ENCODE peak calls at places on chromosomes 1 and 21, in ten cellular contexts. H is uterus; B is CD8-positive, alpha-beta memory T cell; K is adrenal gland; L is glomerular endothelial cell; Z is progenitor cell of endocrine pancreas; W is iris pigment epithelial cell; X is AG10803; O is mammary epithelial cell; Y is prostate gland. N is an unnamed sample.

GRCh38 chr1:171817511-171818265 is 23.6 kb upstream of the DNM3 start:
- DNase-seq in H (no peak), B (no peak), K (peak; percentile 87), L (peak; percentile 34), Z (no peak), W (peak; percentile 84), X (peak; percentile 78), O (peak; percentile 90), Y (no peak), N (no peak)

GRCh38 chr1:29056256-29056655 is 67.4 kb downstream of the TMEM200B start:
- DNase-seq in H (no peak), B (no peak), K (no peak), L (no peak), Z (no peak), W (no peak), X (no peak), O (no peak), Y (no peak), N (no peak)

GRCh38 chr1:72851597-72851996 is 569.3 kb upstream of the NEGR1 start:
- DNase-seq in H (no peak), B (no peak), K (no peak), L (no peak), Z (no peak), W (no peak), X (no peak), O (no peak), Y (no peak), N (no peak)

GRCh38 chr1:193283026-193283425 is 96.6 kb upstream of the B3GALT2 start:
- DNase-seq in H (no peak), B (no peak), K (no peak), L (no peak), Z (no peak), W (peak; percentile 63), X (peak; percentile 76), O (no peak), Y (no peak), N (no peak)

GRCh38 chr1:246608616-246609376 is 42.5 kb downstream of the CNST start:
- DNase-seq in H (peak; percentile 39), B (no peak), K (peak; percentile 73), L (peak; percentile 94), Z (no peak), W (peak; percentile 97), X (peak; percentile 86), O (peak; percentile 85), Y (peak; percentile 93), N (peak; percentile 94)

GRCh38 chr1:183273300-183273699 is 87.2 kb downstream of the LAMC2 start:
- DNase-seq in H (no peak), B (no peak), K (no peak), L (no peak), Z (no peak), W (peak; percentile 10), X (peak; percentile 73), O (no peak), Y (no peak), N (no peak)

GRCh38 chr1:172969611-172970010 is 81.1 kb downstream of the TNFSF18 start:
- DNase-seq in H (no peak), B (no peak), K (no peak), L (no peak), Z (no peak), W (peak; percentile 84), X (peak; percentile 97), O (peak; percentile 32), Y (no peak), N (no peak)

GRCh38 chr1:184574588-184574987 is 180.1 kb downstream of the EDEM3 start:
- DNase-seq in H (no peak), B (no peak), K (no peak), L (no peak), Z (no peak), W (no peak), X (no peak), O (no peak), Y (no peak), N (no peak)

GRCh38 chr1:198741744-198742143 is 102.9 kb downstream of the PTPRC start:
- DNase-seq in H (no peak), B (no peak), K (no peak), L (no peak), Z (no peak), W (peak; percentile 41), X (peak; percentile 8), O (no peak), Y (no peak), N (no peak)

GRCh38 chr1:2628933-2629626 is 3.7 kb downstream of the MMEL1 start:
- DNase-seq in H (no peak), B (no peak), K (no peak), L (no peak), Z (no peak), W (no peak), X (no peak), O (no peak), Y (no peak), N (no peak)

GRCh38 chr21:39105836-39106235 is 77.4 kb downstream of the PSMG1 start:
- DNase-seq in H (no peak), B (no peak), K (no peak), L (no peak), Z (no peak), W (no peak), X (no peak), O (no peak), Y (no peak), N (no peak)

GRCh38 chr1:22972063-22972405 is 632 bp downstream of the LACTBL1 start:
- DNase-seq in H (no peak), B (no peak), K (no peak), L (no peak), Z (no peak), W (no peak), X (no peak), O (no peak), Y (no peak), N (no peak)

GRCh38 chr1:181021811-181022434 is 747 bp downstream of the STX6 start:
- DNase-seq in H (peak; percentile 68), B (peak; percentile 49), K (peak; percentile 67), L (peak; percentile 66), Z (no peak), W (peak; percentile 82), X (peak; percentile 67), O (peak; percentile 92), Y (peak; percentile 70), N (peak; percentile 58)

GRCh38 chr1:183443025-183443424 is 24.8 kb upstream of the NMNAT2 start:
- DNase-seq in H (no peak), B (no peak), K (no peak), L (no peak), Z (no peak), W (no peak), X (no peak), O (no peak), Y (no peak), N (no peak)